ENCODE peak calls at places on chromosomes 12 and 14, in nine cellular contexts. U is mesothelial cell of epicardium, M is astrocyte, N is fibroblast of lung, A is stomach, H is gastrocnemius medialis, Q is esophagus squamous epithelium, W is tibial nerve, G is uterus. B is an unnamed sample.

GRCh38 chr12:85662209-85662607 is 174.0 kb downstream of the RASSF9 start:
- DNase-seq in G (no peak), W (no peak), H (no peak), U (no peak), N (no peak), A (no peak), Q (no peak), M (no peak), B (no peak)

GRCh38 chr12:89334770-89335169 is 17.5 kb downstream of the DUSP6 start:
- DNase-seq in Q (no peak), W (no peak), M (no peak), H (no peak), A (no peak), G (no peak), U (no peak), N (no peak), B (no peak)

GRCh38 chr12:65074932-65075331 is 46.2 kb downstream of the WIF1 start:
- DNase-seq in H (no peak), N (no peak), A (no peak), Q (no peak), G (no peak), M (no peak), W (no peak), U (no peak), B (no peak)

GRCh38 chr12:13099066-13099909 is 4.2 kb downstream of the GSG1 start:
- DNase-seq in A (no peak), G (peak; percentile 37), M (peak; percentile 36), U (no peak), W (no peak), H (peak; percentile 23), Q (no peak), N (peak; percentile 52), B (no peak)

GRCh38 chr12:125142601-125143000 is 77.4 kb downstream of the AACS start:
- DNase-seq in N (no peak), Q (no peak), A (no peak), G (no peak), H (no peak), U (no peak), W (no peak), M (no peak), B (no peak)

GRCh38 chr14:76168531-76168930 is 16.8 kb downstream of the GPATCH2L start:
- DNase-seq in M (peak; percentile 2), W (no peak), G (no peak), H (no peak), A (no peak), U (no peak), N (peak; percentile 10), Q (no peak), B (no peak)

GRCh38 chr12:90229771-90230170 is 521.1 kb upstream of the ATP2B1 start:
- DNase-seq in M (peak; percentile 15), A (no peak), H (no peak), U (no peak), G (no peak), Q (no peak), N (peak; percentile 39), W (no peak), B (no peak)

GRCh38 chr14:74712499-74713394 is at the start of the genes AREL1 and FCF1:
- DNase-seq in H (peak; percentile 82), M (peak; percentile 86), A (peak; percentile 80), G (peak; percentile 85), W (peak; percentile 87), N (peak; percentile 91), U (peak; percentile 77), Q (no peak), B (peak; percentile 64)

GRCh38 chr12:1488908-1489381 is 105.4 kb downstream of the FBXL14 start:
- DNase-seq in N (peak; percentile 64), W (no peak), G (no peak), M (peak; percentile 55), H (no peak), U (no peak), A (no peak), Q (no peak), B (no peak)

GRCh38 chr12:100716949-100717732 is 77.4 kb upstream of the ANO4 start:
- DNase-seq in G (no peak), W (no peak), Q (no peak), A (no peak), H (no peak), N (peak; percentile 36), M (peak; percentile 13), U (peak; percentile 57), B (no peak)

GRCh38 chr14:95901014-95901413 is 24.4 kb downstream of the TUNAR start:
- DNase-seq in N (peak; percentile 81), W (no peak), H (no peak), G (no peak), U (no peak), M (peak; percentile 74), Q (no peak), A (no peak), B (no peak)

GRCh38 chr12:55797068-55797467 is 20.5 kb downstream of the SARNP start:
- DNase-seq in W (peak; percentile 27), M (peak; percentile 21), U (no peak), Q (no peak), H (no peak), N (peak; percentile 39), A (no peak), G (peak; percentile 38), B (no peak)

GRCh38 chr14:105470812-105471771 is 3.5 kb upstream of the CRIP2 start:
- DNase-seq in N (no peak), U (no peak), W (no peak), G (no peak), H (no peak), A (no peak), M (no peak), Q (no peak), B (no peak)

GRCh38 chr12:113996026-113996425 is 29.9 kb upstream of the RBM19 start:
- DNase-seq in N (no peak), W (no peak), Q (no peak), A (no peak), M (no peak), G (no peak), H (no peak), U (no peak), B (no peak)

DNA sequence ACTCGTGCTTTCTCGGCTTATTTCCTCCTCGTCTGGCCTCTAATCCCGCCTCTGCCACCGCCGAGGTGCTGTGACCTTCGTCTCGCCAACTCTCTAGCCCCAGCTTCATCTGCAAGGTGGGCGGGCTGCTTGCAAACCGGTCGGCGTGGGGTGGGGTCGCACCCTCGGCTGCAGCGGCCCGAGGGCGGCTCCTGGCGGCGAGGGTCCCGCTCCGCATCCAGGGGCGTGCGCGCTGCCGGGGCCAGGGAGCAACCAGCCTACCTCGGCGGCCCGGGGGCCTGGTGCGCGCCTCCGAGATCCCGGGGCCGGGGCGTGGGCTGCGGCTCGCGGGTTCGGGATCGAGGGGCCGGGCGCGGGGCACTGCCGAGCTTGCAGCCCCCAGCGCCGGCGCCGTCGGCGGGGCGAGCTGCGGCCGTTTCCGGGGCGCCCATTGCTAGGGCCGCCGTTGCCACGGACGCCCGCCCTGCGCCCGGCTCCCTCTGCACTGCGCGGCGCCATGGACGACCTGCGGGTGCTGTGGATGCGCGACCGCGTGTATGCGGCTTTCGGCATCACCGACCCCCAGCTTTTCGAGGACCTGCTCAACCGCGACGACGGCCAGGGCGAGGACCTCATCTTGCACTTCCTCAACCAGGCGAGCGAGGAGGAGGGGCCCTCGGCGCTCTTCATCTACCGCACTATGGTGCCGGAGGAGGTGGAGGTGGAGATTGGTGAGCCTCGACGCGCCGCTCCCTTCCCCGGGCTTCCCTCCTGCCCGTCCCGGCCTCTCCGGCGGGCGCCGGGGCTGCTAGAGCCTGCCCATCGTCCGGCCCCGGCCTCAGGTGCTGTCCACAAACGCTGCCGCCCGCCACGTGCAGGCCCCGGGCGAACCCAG is at the start of gene DNAH10:
- DNase-seq in Q (no peak), M (peak; percentile 6), W (no peak), N (peak; percentile 22), G (no peak), U (peak; percentile 75), A (no peak), H (no peak), B (no peak)
- TF ChIP-seq CTCF in Q (no peak), M (no peak), W (no peak), N (peak; percentile 31), G (no peak), U (peak; percentile 39), A (no peak), H (no peak), B (no peak)

GRCh38 chr12:14846042-14846587 is 2.8 kb upstream of the ART4 start:
- DNase-seq in G (no peak), H (no peak), W (no peak), N (peak; percentile 75), Q (no peak), U (no peak), M (peak; percentile 73), A (no peak), B (no peak)
- TF ChIP-seq CTCF in G (no peak), H (no peak), W (no peak), N (no peak), Q (no peak), U (no peak), M (no peak), A (no peak), B (no peak)

DNA sequence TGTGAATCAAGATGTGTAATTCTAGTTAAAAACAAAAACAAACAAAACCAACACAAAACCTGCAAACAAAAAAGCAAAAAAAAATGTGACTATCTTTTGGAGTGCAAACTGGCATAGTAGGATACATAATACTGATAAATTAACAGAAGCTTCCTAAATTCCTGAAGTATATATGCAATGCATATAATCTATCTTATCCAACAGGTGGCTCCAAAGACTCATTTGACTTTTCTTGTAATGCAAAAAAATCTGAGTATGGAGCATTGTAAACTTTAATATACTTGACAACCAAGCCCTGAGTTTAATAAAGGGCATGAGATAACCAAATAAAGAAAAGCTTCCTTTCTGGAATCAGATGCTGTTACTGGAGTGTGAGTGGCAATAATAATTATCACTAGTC is 1003.6 kb downstream of the FSCB start:
- DNase-seq in U (no peak), Q (no peak), A (no peak), N (no peak), H (no peak), W (no peak), M (no peak), G (no peak), B (no peak)
- TF ChIP-seq CTCF in U (no peak), Q (no peak), A (no peak), N (no peak), H (no peak), W (no peak), M (no peak), G (no peak), B (no peak)

GRCh38 chr14:21238823-21239518 is 30.3 kb downstream of the HNRNPC start:
- DNase-seq in N (no peak), G (no peak), W (no peak), H (no peak), A (no peak), Q (no peak), M (no peak), U (no peak), B (no peak)

GRCh38 chr14:21236948-21237797 is 32.1 kb downstream of the HNRNPC start:
- DNase-seq in Q (no peak), G (no peak), U (no peak), W (no peak), M (no peak), H (no peak), A (no peak), N (no peak), B (no peak)

GRCh38 chr14:21240417-21240816 is 28.8 kb downstream of the HNRNPC start:
- DNase-seq in A (no peak), G (no peak), N (no peak), M (no peak), U (no peak), W (no peak), Q (no peak), H (no peak), B (no peak)

GRCh38 chr14:21244546-21244945 is 24.7 kb downstream of the HNRNPC start:
- DNase-seq in H (no peak), N (no peak), M (no peak), U (no peak), W (no peak), A (no peak), G (no peak), Q (no peak), B (no peak)

GRCh38 chr14:21241218-21241819 is 27.9 kb downstream of the HNRNPC start:
- DNase-seq in A (no peak), Q (no peak), G (no peak), M (no peak), N (no peak), H (no peak), W (no peak), U (no peak), B (no peak)
- TF ChIP-seq CTCF in A (peak; percentile 29), Q (peak; percentile 32), G (no peak), M (peak; percentile 38), N (peak; percentile 37), H (no peak), W (no peak), U (peak; percentile 55), B (no peak)

B was measured in omental fat pad.